ENCODE peak calls at places on chromosome 18, in eight cellular contexts. B, Z, I, H, K, T, N and D are unnamed samples.
A peak's percentile ranks its signal among the peaks of the same experiment; 100 is the strongest.

GRCh38 chr18:60019463-60019840 is 119.7 kb downstream of the PMAIP1 start:
- DNase-seq in B (no peak), Z (no peak), I (peak; percentile 35), H (no peak), K (no peak), T (peak; percentile 68), N (no peak), D (peak; percentile 78)

GRCh38 chr18:30142248-30142647 is 900.3 kb downstream of the DSC3 start:
- DNase-seq in B (no peak), Z (no peak), I (no peak), H (no peak), K (no peak), T (no peak), N (no peak), D (no peak)

GRCh38 chr18:8962192-8962772 is 140.2 kb upstream of the NDUFV2 start:
- DNase-seq in B (no peak), Z (no peak), I (no peak), H (no peak), K (no peak), T (no peak), N (no peak), D (no peak)

GRCh38 chr18:57077786-57078552 is 68.9 kb upstream of the BOD1L2 start:
- DNase-seq in B (no peak), Z (no peak), I (no peak), H (no peak), K (no peak), T (no peak), N (peak; percentile 95), D (no peak)

GRCh38 chr18:57806201-57806890 is 3.2 kb upstream of the ATP8B1 start:
- DNase-seq in B (no peak), Z (no peak), I (no peak), H (no peak), K (no peak), T (no peak), N (peak; percentile 77), D (no peak)

GRCh38 chr18:58231930-58232329 is 187.9 kb downstream of the NEDD4L start:
- DNase-seq in B (no peak), Z (no peak), I (no peak), H (no peak), K (peak; percentile 53), T (no peak), N (peak; percentile 68), D (no peak)

GRCh38 chr18:58605027-58606020 is 23.6 kb downstream of the ALPK2 start:
- DNase-seq in B (no peak), Z (peak; percentile 56), I (peak; percentile 75), H (peak; percentile 30), K (no peak), T (no peak), N (no peak), D (peak; percentile 48)

GRCh38 chr18:71598374-71598773 is 945.8 kb downstream of the CBLN2 start:
- DNase-seq in B (no peak), Z (no peak), I (no peak), H (no peak), K (no peak), T (no peak), N (no peak), D (no peak)

GRCh38 chr18:74225193-74225840 is 66.4 kb downstream of the CYB5A start:
- DNase-seq in B (no peak), Z (no peak), I (no peak), H (no peak), K (peak; percentile 54), T (no peak), N (no peak), D (no peak)

GRCh38 chr18:9619990-9620389 is 5.6 kb upstream of the PPP4R1 start:
- DNase-seq in B (no peak), Z (no peak), I (no peak), H (no peak), K (no peak), T (no peak), N (peak; percentile 25), D (no peak)

GRCh38 chr18:79479761-79480161 is 84.0 kb downstream of the NFATC1 start:
- DNase-seq in B (no peak), Z (no peak), I (no peak), H (no peak), K (no peak), T (no peak), N (no peak), D (no peak)

GRCh38 chr18:29488617-29489016 is 1311.7 kb upstream of the CDH2 start:
- DNase-seq in B (no peak), Z (no peak), I (no peak), H (no peak), K (no peak), T (no peak), N (no peak), D (no peak)

GRCh38 chr18:34025172-34025801 is 199.4 kb downstream of the NOL4 start:
- DNase-seq in B (no peak), Z (no peak), I (no peak), H (no peak), K (no peak), T (no peak), N (no peak), D (no peak)

GRCh38 chr18:75784413-75784812 is 356.9 kb upstream of the SMIM21 start:
- DNase-seq in B (no peak), Z (no peak), I (no peak), H (no peak), K (no peak), T (no peak), N (no peak), D (no peak)

DNA sequence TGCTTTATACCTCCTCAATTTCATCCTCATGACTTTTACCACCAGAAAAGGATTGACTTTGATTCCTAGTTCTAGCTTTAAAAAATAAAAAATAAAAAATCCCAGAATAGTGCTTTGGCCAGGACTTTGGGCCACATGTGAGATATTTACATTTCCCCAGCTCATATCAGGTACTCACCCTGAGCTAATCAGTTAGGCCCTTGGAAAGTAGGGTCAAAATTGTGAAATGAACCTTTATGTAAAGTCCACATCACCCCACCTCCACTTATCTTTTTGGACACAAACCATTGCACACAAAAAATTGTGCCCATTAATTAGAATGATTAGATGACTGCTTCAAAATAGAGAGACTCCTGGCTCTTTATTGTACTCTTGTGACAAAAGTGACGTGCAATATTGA is 17.2 kb downstream of the ME2 start:
- DNase-seq in B (no peak), Z (no peak), I (no peak), H (no peak), K (no peak), T (no peak), N (no peak), D (no peak)
- H3K9me3 ChIP-seq in B (no peaks in the 10 kb centered on the region), Z (no peaks in the 10 kb centered on the region), I (no peaks in the 10 kb centered on the region), H (no peaks in the 10 kb centered on the region), K (no peaks in the 10 kb centered on the region), T (no peaks in the 10 kb centered on the region), N (no peaks in the 10 kb centered on the region), D (no peaks in the 10 kb centered on the region)

DNA sequence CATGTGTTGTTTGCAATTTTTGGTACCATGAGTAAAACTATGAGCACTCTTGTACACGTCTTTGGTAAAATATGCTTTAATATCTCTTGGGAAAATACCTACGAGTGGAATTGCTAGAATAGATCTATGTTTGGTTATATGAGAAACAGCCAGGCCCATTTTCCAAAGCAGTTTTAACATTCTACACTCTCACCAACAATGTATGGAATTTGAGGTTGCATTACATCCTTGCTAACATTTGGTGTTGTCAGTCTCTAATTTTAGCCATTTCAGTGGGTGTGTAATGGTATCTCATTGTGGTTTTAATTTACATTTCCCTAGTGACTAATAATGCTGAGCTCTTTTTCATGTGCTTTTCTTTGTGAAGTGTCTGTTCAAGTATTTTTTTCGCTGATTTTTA is 118.9 kb upstream of the TCF4 start:
- DNase-seq in B (no peak), Z (no peak), I (no peak), H (no peak), K (no peak), T (peak; percentile 51), N (no peak), D (no peak)
- H3K9me3 ChIP-seq in B (no peaks in the 10 kb centered on the region), Z (peaks cover 17% of the 10 kb centered on the region), I (no peaks in the 10 kb centered on the region), H (no peaks in the 10 kb centered on the region), K (no peaks in the 10 kb centered on the region), T (peaks cover 3% of the 10 kb centered on the region), N (peaks cover 6% of the 10 kb centered on the region), D (no peaks in the 10 kb centered on the region)

GRCh38 chr18:54766631-54767030 is 61.6 kb upstream of the RAB27B start:
- DNase-seq in B (no peak), Z (no peak), I (no peak), H (no peak), K (no peak), T (no peak), N (no peak), D (no peak)
- H3K9me3 ChIP-seq in B (no peaks in the 10 kb centered on the region), Z (no peaks in the 10 kb centered on the region), I (peaks cover 4% of the 10 kb centered on the region), H (no peaks in the 10 kb centered on the region), K (no peaks in the 10 kb centered on the region), T (no peaks in the 10 kb centered on the region), N (no peaks in the 10 kb centered on the region), D (no peaks in the 10 kb centered on the region)

GRCh38 chr18:22563098-22563707 is 145.5 kb upstream of the CTAGE1 start:
- DNase-seq in B (no peak), Z (peak; percentile 74), I (peak; percentile 86), H (peak; percentile 0), K (peak; percentile 78), T (peak; percentile 78), N (peak; percentile 78), D (peak; percentile 83)

GRCh38 chr18:22560283-22560627 is 142.5 kb upstream of the CTAGE1 start:
- DNase-seq in B (no peak), Z (no peak), I (no peak), H (no peak), K (no peak), T (no peak), N (no peak), D (no peak)

GRCh38 chr18:22558945-22559385 is 141.2 kb upstream of the CTAGE1 start:
- DNase-seq in B (peak; percentile 65), Z (no peak), I (peak; percentile 66), H (no peak), K (peak; percentile 85), T (no peak), N (no peak), D (peak; percentile 78)

GRCh38 chr18:22559414-22560282 is 141.9 kb upstream of the CTAGE1 start:
- DNase-seq in B (peak; percentile 77), Z (no peak), I (peak; percentile 59), H (no peak), K (peak; percentile 85), T (no peak), N (no peak), D (peak; percentile 86)

DNA sequence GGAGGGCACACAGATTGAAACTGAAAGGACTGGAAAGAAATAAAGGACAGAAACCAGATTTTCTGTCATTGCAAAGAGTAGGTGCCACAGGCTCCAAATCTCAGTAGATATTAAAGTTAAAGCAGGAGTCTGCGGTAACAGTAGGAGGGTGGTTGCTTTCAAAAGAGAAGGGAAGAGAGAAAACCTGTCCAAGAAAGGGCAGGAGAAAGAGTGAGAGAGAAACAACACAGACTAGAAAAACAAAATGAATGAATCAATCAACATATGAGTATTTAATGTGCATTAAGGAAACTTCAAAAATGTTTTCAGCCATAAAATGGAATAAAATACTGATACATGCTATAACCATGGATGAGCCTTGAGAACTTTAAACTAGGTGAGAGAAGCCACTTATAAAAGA is 143.1 kb upstream of the CTAGE1 start:
- DNase-seq in B (no peak), Z (no peak), I (no peak), H (no peak), K (no peak), T (no peak), N (no peak), D (no peak)
- H3K9me3 ChIP-seq in B (no peaks in the 10 kb centered on the region), Z (no peaks in the 10 kb centered on the region), I (no peaks in the 10 kb centered on the region), H (no peaks in the 10 kb centered on the region), K (no peaks in the 10 kb centered on the region), T (no peaks in the 10 kb centered on the region), N (no peaks in the 10 kb centered on the region), D (no peaks in the 10 kb centered on the region)